ENCODE peak calls at places on chromosome 7, in four cellular contexts. N is effector memory CD4-positive, alpha-beta T cell; D is GM23248; I is amniotic stem cell. B is an unnamed sample.

GRCh38 chr7:158602905-158603772 is 15.5 kb upstream of the PTPRN2 start:
- DNase-seq in D (no peak), N (no peak), I (no peak), B (no peak)

GRCh38 chr7:34296663-34297062 is 361.4 kb upstream of the NPSR1 start:
- DNase-seq in I (no peak), D (peak; percentile 81), N (no peak), B (no peak)

GRCh38 chr7:45681596-45682357 is 107.6 kb downstream of the ADCY1 start:
- DNase-seq in D (no peak), I (no peak), N (no peak), B (no peak)

GRCh38 chr7:33459340-33459751 is 330.0 kb downstream of the BBS9 start:
- DNase-seq in N (no peak), I (peak; percentile 2), D (peak; percentile 81), B (no peak)

GRCh38 chr7:114653391-114654088 is 238.9 kb downstream of the FOXP2 start:
- DNase-seq in I (no peak), N (no peak), D (no peak), B (no peak)

GRCh38 chr7:46554688-46555422 is 633.8 kb upstream of the IGFBP3 start:
- DNase-seq in I (no peak), D (peak; percentile 72), N (no peak), B (no peak)

GRCh38 chr7:156184164-156184563 is 371.9 kb upstream of the SHH start:
- DNase-seq in I (no peak), D (no peak), N (no peak), B (no peak)

GRCh38 chr7:43953071-43953470 is 26.8 kb downstream of the UBE2D4 start:
- DNase-seq in N (no peak), D (no peak), I (no peak), B (no peak)

GRCh38 chr7:50687575-50688261 is 95.0 kb downstream of the GRB10 start:
- DNase-seq in I (no peak), D (peak; percentile 77), N (no peak), B (no peak)

GRCh38 chr7:6260291-6261183 is 11.9 kb downstream of the CYTH3 start:
- DNase-seq in D (peak; percentile 65), N (no peak), I (no peak), B (no peak)

GRCh38 chr7:24971333-24972165 is 8.4 kb downstream of the OSBPL3 start:
- DNase-seq in I (peak; percentile 23), D (peak; percentile 90), N (no peak), B (no peak)

GRCh38 chr7:79692015-79692414 is 238.5 kb upstream of the MAGI2 start:
- DNase-seq in N (no peak), I (peak; percentile 54), D (peak; percentile 83), B (no peak)

GRCh38 chr7:69871213-69871885 is 273.1 kb downstream of the AUTS2 start:
- DNase-seq in I (peak; percentile 77), N (no peak), D (peak; percentile 93), B (no peak)

GRCh38 chr7:149769915-149770314 is 3.5 kb downstream of the ZNF467 start:
- DNase-seq in N (no peak), I (no peak), D (no peak), B (no peak)

GRCh38 chr7:150368884-150369739 is 490 bp downstream of the REPIN1 start:
- DNase-seq in D (peak; percentile 64), N (peak; percentile 47), I (no peak), B (peak; percentile 50)

GRCh38 chr7:27103489-27104226 is 1.2 kb upstream of the HOXA2 start:
- DNase-seq in D (no peak), N (no peak), I (no peak), B (no peak)

GRCh38 chr7:55280031-55280454 is 85.1 kb upstream of the LANCL2 start:
- DNase-seq in D (peak; percentile 83), N (peak; percentile 19), I (peak; percentile 48), B (peak; percentile 36)

GRCh38 chr7:156533964-156534363 is 106.6 kb upstream of the RNF32 start:
- DNase-seq in I (no peak), N (no peak), D (no peak), B (no peak)

GRCh38 chr7:45101748-45102147 is 9.7 kb downstream of the TBRG4 start:
- DNase-seq in D (no peak), N (no peak), I (no peak), B (no peak)

GRCh38 chr7:94654764-94655561 is 970 bp downstream of the SGCE start:
- DNase-seq in D (peak; percentile 75), I (peak; percentile 16), N (no peak), B (no peak)

GRCh38 chr7:26332698-26333097 is 41.0 kb downstream of the SNX10 start:
- DNase-seq in I (no peak), D (no peak), N (no peak), B (no peak)

GRCh38 chr7:83964318-83964717 is 230.3 kb downstream of the SEMA3A start:
- DNase-seq in I (no peak), D (no peak), N (no peak), B (no peak)

GRCh38 chr7:107078517-107078966 is 34.0 kb downstream of the PRKAR2B start:
- DNase-seq in D (peak; percentile 7), I (no peak), N (no peak), B (no peak)

GRCh38 chr7:145269418-145270161 is 433.7 kb upstream of the TPK1 start:
- DNase-seq in D (no peak), I (no peak), N (no peak), B (no peak)

GRCh38 chr7:37730489-37730888 is 46.9 kb downstream of the GPR141 start:
- DNase-seq in D (no peak), N (no peak), I (no peak), B (no peak)

B was measured in T-helper 1 cell.